ENCODE peak calls at places on chromosomes 4 and X, in seven cellular contexts. Z is brain microvascular endothelial cell; O is heart right ventricle; K is neural progenitor cell; N is right atrium auricular region; W is tibial artery; Y is CD8-positive, alpha-beta memory T cell. D is an unnamed sample. For H3K36me3, the result is how much of the 10 kb centered on the place peaks cover.

GRCh38 chr4:159177265-159178146 is 74.6 kb downstream of the RAPGEF2 start:
- DNase-seq in Z (no peak), O (no peak), K (no peak), N (no peak), W (no peak), Y (no peak), D (no peak)

GRCh38 chr4:56861365-56861764 is 39.9 kb upstream of the SPINK2 start:
- DNase-seq in Z (peak), O (no peak), K (peak), N (no peak), W (no peak), Y (no peak), D (no peak)

GRCh38 chrX:102985182-102985581 is 48.1 kb downstream of the RAB40AL start:
- DNase-seq in Z (no peak), O (no peak), K (no peak), N (no peak), W (no peak), Y (no peak), D (no peak)

GRCh38 chr4:82360298-82361177 is 13.3 kb downstream of the HNRNPD start:
- DNase-seq in Z (no peak), O (no peak), K (peak), N (no peak), W (no peak), Y (peak), D (no peak)

GRCh38 chr4:77031544-77031943 is 44.2 kb downstream of the CCNI start:
- DNase-seq in Z (no peak), O (no peak), K (no peak), N (no peak), W (no peak), Y (peak), D (no peak)

GRCh38 chr4:156476359-156476758 is 495.2 kb downstream of the PDGFC start:
- DNase-seq in Z (peak), O (no peak), K (no peak), N (no peak), W (no peak), Y (no peak), D (peak)

GRCh38 chr4:53484911-53485459 is 106.3 kb downstream of the LNX1 start:
- DNase-seq in Z (no peak), O (no peak), K (no peak), N (no peak), W (no peak), Y (no peak), D (no peak)

GRCh38 chr4:78120144-78120880 is 63.2 kb downstream of the FRAS1 start:
- DNase-seq in Z (no peak), O (no peak), K (no peak), N (no peak), W (no peak), Y (no peak), D (no peak)

GRCh38 chr4:166174717-166175510 is 301.9 kb downstream of the TLL1 start:
- DNase-seq in Z (peak), O (no peak), K (no peak), N (no peak), W (no peak), Y (no peak), D (no peak)

GRCh38 chrX:35680940-35681346 is 117.2 kb upstream of the MAGEB16 start:
- DNase-seq in Z (no peak), O (no peak), K (no peak), N (no peak), W (no peak), Y (no peak), D (no peak)

GRCh38 chr4:117610706-117611308 is 423.5 kb upstream of the NDST3 start:
- DNase-seq in Z (no peak), O (no peak), K (no peak), N (no peak), W (no peak), Y (no peak), D (no peak)

GRCh38 chr4:118898684-118899138 is 10.1 kb downstream of the SYNPO2 start:
- DNase-seq in Z (no peak), O (peak), K (no peak), N (peak), W (peak), Y (no peak), D (no peak)

GRCh38 chr4:112766422-112766821 is 129.5 kb downstream of the LARP7 start:
- DNase-seq in Z (peak), O (no peak), K (peak), N (no peak), W (no peak), Y (no peak), D (no peak)

GRCh38 chr4:38015886-38016515 is 55.8 kb downstream of the PTTG2 start:
- DNase-seq in Z (no peak), O (no peak), K (no peak), N (no peak), W (no peak), Y (no peak), D (no peak)

GRCh38 chr4:144578681-144579080 is 67.3 kb upstream of the HHIP start:
- DNase-seq in Z (peak), O (no peak), K (no peak), N (no peak), W (no peak), Y (no peak), D (no peak)

GRCh38 chr4:15398001-15398400 is 29.8 kb upstream of the C1QTNF7 start:
- DNase-seq in Z (no peak), O (no peak), K (no peak), N (no peak), W (no peak), Y (no peak), D (no peak)

GRCh38 chr4:2154215-2154614 is 87.7 kb downstream of the HAUS3 start:
- DNase-seq in Z (peak), O (no peak), K (no peak), N (no peak), W (no peak), Y (no peak), D (no peak)

GRCh38 chr4:176782794-176783193 is 9.9 kb downstream of the VEGFC start:
- DNase-seq in Z (no peak), O (no peak), K (no peak), N (no peak), W (no peak), Y (no peak), D (no peak)

GRCh38 chr4:76088719-76089118 is 14.2 kb downstream of the ART3 start:
- DNase-seq in Z (no peak), O (no peak), K (no peak), N (no peak), W (no peak), Y (no peak), D (no peak)

GRCh38 chr4:67885727-67886126 is 1.9 kb upstream of the TMPRSS11D start:
- DNase-seq in Z (peak), O (no peak), K (no peak), N (no peak), W (no peak), Y (no peak), D (peak)

GRCh38 chrX:120664081-120664480 is 34.2 kb upstream of the C1GALT1C1 start:
- DNase-seq in Z (no peak), O (no peak), K (no peak), N (no peak), W (no peak), Y (peak), D (peak)

GRCh38 chrX:129622757-129623301 is 31.9 kb downstream of the APLN start:
- DNase-seq in Z (peak), O (no peak), K (peak), N (no peak), W (no peak), Y (no peak), D (peak)

GRCh38 chr4:88514557-88515511 is 8.7 kb downstream of the PYURF start:
- DNase-seq in Z (no peak), O (no peak), K (no peak), N (no peak), W (no peak), Y (no peak), D (no peak)

GRCh38 chrX:129594781-129595180 is 54.7 kb downstream of the OCRL start:
- DNase-seq in Z (no peak), O (no peak), K (no peak), N (no peak), W (no peak), Y (no peak), D (no peak)

GRCh38 chr4:182225257-182225852 is 17.8 kb upstream of the TENM3 start:
- DNase-seq in Z (no peak), O (no peak), K (no peak), N (no peak), W (no peak), Y (no peak), D (no peak)

GRCh38 chrX:1421433-1422134 is 29.7 kb upstream of the SLC25A6 start:
- DNase-seq in Z (no peak), O (no peak), K (no peak), N (no peak), W (peak), Y (no peak), D (no peak)

GRCh38 chr4:180913750-180914149 is 1329.5 kb upstream of the TENM3 start:
- DNase-seq in Z (no peak), O (no peak), K (peak), N (no peak), W (no peak), Y (no peak), D (peak)

GRCh38 chrX:107676559-107677378 is 48.5 kb downstream of the PRPS1 start:
- DNase-seq in Z (peak), O (peak), K (no peak), N (peak), W (peak), Y (peak), D (peak)

GRCh38 chrX:25020391-25021131 is 4.8 kb upstream of the ARX start:
- DNase-seq in Z (no peak), O (no peak), K (peak), N (no peak), W (no peak), Y (peak), D (no peak)

GRCh38 chr4:93659629-93660028 is 168.9 kb upstream of the ATOH1 start:
- DNase-seq in Z (no peak), O (no peak), K (no peak), N (no peak), W (no peak), Y (no peak), D (no peak)

GRCh38 chrX:119636419-119636818 is 30.2 kb upstream of the NKRF start:
- DNase-seq in Z (no peak), O (no peak), K (no peak), N (no peak), W (no peak), Y (no peak), D (no peak)
- H3K36me3 ChIP-seq in Z (under half), O (under half), K (under half), N (under half), W (under half), Y (under half), D (under half)

GRCh38 chrX:50814701-50815476 is 895 bp upstream of the SHROOM4 start:
- DNase-seq in Z (no peak), O (no peak), K (no peak), N (no peak), W (no peak), Y (no peak), D (peak)
- H3K36me3 ChIP-seq in Z (under half), O (under half), K (under half), N (under half), W (under half), Y (under half), D (under half)

GRCh38 chrX:41180194-41180902 is 95.1 kb downstream of the USP9X start:
- DNase-seq in Z (peak), O (peak), K (peak), N (peak), W (no peak), Y (peak), D (peak)
- H3K36me3 ChIP-seq in Z (under half), O (under half), K (under half), N (under half), W (under half), Y (under half), D (under half)

GRCh38 chr4:5753366-5753765 is 42.4 kb downstream of the EVC start:
- DNase-seq in Z (no peak), O (no peak), K (no peak), N (no peak), W (peak), Y (no peak), D (no peak)
- H3K36me3 ChIP-seq in Z (half or more), O (half or more), K (under half), N (half or more), W (half or more), Y (under half), D (under half)

GRCh38 chrX:136953867-136954787 is 73.6 kb upstream of the RBMX start:
- DNase-seq in Z (peak), O (peak), K (peak), N (peak), W (peak), Y (peak), D (peak)
- H3K36me3 ChIP-seq in Z (under half), O (under half), K (under half), N (under half), W (under half), Y (under half), D (under half)

GRCh38 chr4:536351-536972 is 37.5 kb downstream of the PIGG start:
- DNase-seq in Z (no peak), O (no peak), K (no peak), N (no peak), W (peak), Y (no peak), D (no peak)

GRCh38 chr4:535924-536281 is 36.9 kb downstream of the PIGG start:
- DNase-seq in Z (no peak), O (no peak), K (no peak), N (no peak), W (no peak), Y (no peak), D (no peak)

GRCh38 chr4:538542-539142 is 37.5 kb downstream of the TMEM271 start:
- DNase-seq in Z (no peak), O (no peak), K (no peak), N (no peak), W (peak), Y (no peak), D (no peak)

GRCh38 chr4:535181-535923 is 36.3 kb downstream of the PIGG start:
- DNase-seq in Z (no peak), O (no peak), K (no peak), N (no peak), W (no peak), Y (no peak), D (no peak)

DNA sequence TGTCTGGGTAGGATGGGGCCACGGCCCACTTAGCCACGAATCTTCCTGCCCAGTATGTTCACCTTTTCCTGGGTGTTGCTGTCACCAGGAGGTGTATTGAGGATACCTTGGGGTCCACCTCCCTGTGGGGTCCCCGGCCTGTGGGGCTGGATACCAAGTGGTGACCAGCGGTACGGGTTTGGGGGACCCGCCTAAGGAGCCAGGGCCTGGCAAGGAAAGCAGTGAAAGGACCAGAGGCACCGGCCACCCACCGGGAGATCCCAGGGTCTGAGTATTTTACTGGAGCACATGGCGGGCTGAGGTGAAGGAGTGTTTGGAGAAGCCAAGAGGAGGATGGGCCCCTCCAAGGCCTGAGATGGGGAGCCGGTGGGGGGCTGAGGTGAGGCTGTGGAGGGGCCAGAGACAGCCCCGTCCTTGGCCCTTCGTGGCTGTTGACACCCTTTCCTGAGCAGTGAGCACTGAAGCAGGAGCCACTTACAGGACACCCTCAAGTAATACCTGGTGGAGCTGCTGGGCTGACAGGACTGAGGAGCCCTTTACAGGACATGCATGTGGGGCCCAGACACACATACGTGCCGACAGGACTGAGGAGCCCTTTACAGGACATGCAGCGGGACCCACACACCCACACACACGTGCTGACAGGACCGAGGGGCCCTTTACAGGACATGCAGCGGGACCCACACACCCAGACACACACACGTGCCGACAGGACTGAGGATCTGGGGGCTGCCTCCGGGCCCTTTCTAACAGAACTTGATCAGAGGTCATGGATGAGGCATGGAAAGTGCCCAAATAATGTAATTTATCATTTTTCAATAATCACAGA is 38.4 kb downstream of the TMEM271 start:
- DNase-seq in Z (no peak), O (no peak), K (no peak), N (no peak), W (peak), Y (no peak), D (no peak)
- H3K36me3 ChIP-seq in Z (under half), O (half or more), K (under half), N (under half), W (under half), Y (under half), D (under half)

DNA sequence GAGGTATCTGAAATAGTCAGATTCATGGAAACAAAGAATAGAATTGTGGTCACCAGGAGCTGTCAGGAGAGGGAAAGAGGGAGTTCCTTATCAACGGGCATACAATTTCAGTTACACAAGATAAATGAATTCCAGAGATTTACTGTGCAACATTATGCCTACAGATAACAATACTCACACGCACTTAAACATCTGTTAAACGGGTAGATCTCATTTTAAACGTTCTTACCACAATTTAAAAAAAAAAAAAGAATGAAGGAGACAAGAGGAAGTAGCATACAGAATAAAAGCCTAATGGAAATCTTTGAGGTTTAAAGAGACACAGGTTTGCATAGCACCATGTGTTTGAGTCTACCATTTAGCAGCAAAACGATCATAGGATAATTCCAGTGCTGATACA is 298.0 kb downstream of the DKK2 start:
- DNase-seq in Z (no peak), O (no peak), K (no peak), N (no peak), W (no peak), Y (no peak), D (no peak)
- H3K36me3 ChIP-seq in Z (under half), O (under half), K (under half), N (under half), W (under half), Y (under half), D (under half)